ENCODE peak calls at places on chromosome 17, in seven cellular contexts. S is HCT116, A is IMR-90, O is colonic mucosa, W is endodermal cell, F is neuronal stem cell, P is PC-3. Z is an unnamed sample.

GRCh38 chr17:29722411-29723198 is 99.9 kb upstream of the CORO6 start:
- DNase-seq in S (no peak), A (peak), W (no peak), P (no peak), O (peak), F (no peak), Z (no peak)

GRCh38 chr17:37359682-37360188 is 16.1 kb upstream of the C17orf78 start:
- DNase-seq in O (no peak), S (no peak), W (no peak), P (no peak), F (no peak), A (peak), Z (no peak)

GRCh38 chr17:52505601-52506000 is 347.1 kb upstream of the CA10 start:
- DNase-seq in F (no peak), A (no peak), S (no peak), P (no peak), O (no peak), W (no peak), Z (no peak)

GRCh38 chr17:1043601-1044251 is 46.8 kb downstream of the TIMM22 start:
- DNase-seq in O (no peak), A (no peak), P (no peak), W (peak), S (no peak), F (no peak), Z (peak)

GRCh38 chr17:72297326-72298115 is 176.7 kb downstream of the SOX9 start:
- DNase-seq in F (no peak), A (peak), S (peak), P (peak), O (no peak), W (no peak), Z (no peak)

GRCh38 chr17:721540-721937 is 6.9 kb upstream of the VPS53 start:
- DNase-seq in F (no peak), O (no peak), S (no peak), W (no peak), A (no peak), P (no peak), Z (no peak)

GRCh38 chr17:46887717-46888116 is 35.2 kb upstream of the GOSR2 start:
- DNase-seq in F (no peak), O (no peak), W (no peak), A (no peak), P (no peak), S (no peak), Z (no peak)

GRCh38 chr17:12664894-12665262 is 812 bp upstream of the MYOCD start:
- DNase-seq in A (no peak), S (no peak), F (no peak), W (peak), P (no peak), O (no peak), Z (no peak)

GRCh38 chr17:5355416-5356129 is 63.9 kb downstream of the NUP88 start:
- DNase-seq in A (no peak), S (no peak), W (no peak), P (peak), F (no peak), O (no peak), Z (no peak)

GRCh38 chr17:7484964-7485377 is 805 bp downstream of the POLR2A start:
- DNase-seq in W (no peak), P (no peak), S (no peak), O (no peak), F (no peak), A (no peak), Z (no peak)

GRCh38 chr17:21374455-21375161 is 1.5 kb upstream of the KCNJ12 start:
- DNase-seq in O (no peak), F (no peak), S (no peak), W (no peak), A (no peak), P (peak), Z (peak)

GRCh38 chr17:19978206-19978802 is 676 bp upstream of the AKAP10 start:
- DNase-seq in A (no peak), F (no peak), P (no peak), W (peak), O (peak), S (no peak), Z (no peak)

GRCh38 chr17:80279895-80280294 is 19.2 kb downstream of the RNF213 start:
- DNase-seq in W (no peak), F (no peak), O (peak), A (peak), S (no peak), P (no peak), Z (peak)

GRCh38 chr17:1577657-1578428 is 15.3 kb upstream of the PITPNA start:
- DNase-seq in O (no peak), F (no peak), S (no peak), W (peak), A (no peak), P (no peak), Z (no peak)

GRCh38 chr17:64507418-64507766 is 615 bp downstream of the CEP95 start:
- DNase-seq in P (peak), F (peak), A (peak), W (no peak), S (no peak), O (peak), Z (no peak)

GRCh38 chr17:41308918-41309359 is at the start of gene KRTAP16-1:
- DNase-seq in A (no peak), P (no peak), O (no peak), S (no peak), W (no peak), F (no peak), Z (no peak)

GRCh38 chr17:40607641-40608040 is 40.0 kb downstream of the SMARCE1 start:
- DNase-seq in P (no peak), F (no peak), A (no peak), S (no peak), W (no peak), O (no peak), Z (no peak)

GRCh38 chr17:6374761-6375312 is 60.1 kb downstream of the AIPL1 start:
- DNase-seq in S (peak), P (peak), A (peak), F (peak), O (no peak), W (peak), Z (peak)

GRCh38 chr17:70863436-70864248 is 694.3 kb downstream of the KCNJ2 start:
- DNase-seq in P (no peak), S (peak), W (no peak), A (peak), O (no peak), F (no peak), Z (no peak)

GRCh38 chr17:42618442-42619150 is 9.1 kb downstream of the TUBG1 start:
- DNase-seq in P (peak), A (no peak), W (peak), O (peak), F (no peak), S (no peak), Z (no peak)
- H3K9ac ChIP-seq in P (no peak), A (no peak), W (no peak), O (peak), F (no peak), S (no peak), Z (no peak)

DNA sequence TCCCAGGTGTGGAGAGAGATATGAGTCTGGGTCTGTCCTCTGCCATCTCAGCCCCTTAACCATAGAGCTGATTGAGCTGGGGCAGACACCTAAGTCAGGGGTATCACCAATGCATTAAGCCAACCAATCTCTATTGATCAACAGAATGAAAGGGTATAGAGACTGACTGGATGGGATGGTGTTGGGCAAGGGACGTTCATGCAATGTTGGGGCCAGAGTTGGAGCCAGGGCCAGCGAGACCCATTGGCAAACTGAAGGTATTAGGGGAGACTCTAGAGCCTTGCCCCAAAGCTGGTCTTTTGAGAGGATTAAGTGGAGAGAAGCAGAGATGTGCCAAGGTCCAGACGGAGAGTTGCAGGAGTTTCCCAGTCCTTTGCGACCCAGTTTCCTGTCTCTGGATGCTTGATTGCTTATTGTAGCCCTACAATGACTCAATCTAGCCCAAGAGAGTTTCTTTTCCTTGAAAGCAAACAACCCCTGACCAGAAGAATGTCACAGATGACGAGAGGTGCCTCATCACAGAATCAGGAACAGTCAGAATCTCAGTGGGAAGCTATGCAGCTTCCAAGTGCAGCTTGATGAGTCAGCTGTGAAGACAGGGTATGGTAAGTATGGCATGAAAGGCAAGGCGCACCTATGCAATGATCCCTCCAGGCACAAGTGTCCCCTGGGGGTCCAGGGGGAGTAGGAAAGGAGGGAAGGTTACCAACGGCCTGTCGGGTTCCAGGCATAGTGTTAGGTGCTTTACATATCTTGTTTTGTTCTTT is 137.2 kb downstream of the UTP18 start:
- DNase-seq in A (peak), P (peak), O (no peak), W (peak), S (peak), F (no peak), Z (no peak)
- H3K9ac ChIP-seq in A (no peak), P (no peak), O (no peak), W (no peak), S (no peak), F (no peak), Z (no peak)

GRCh38 chr17:17554266-17554665 is 37.2 kb downstream of the PEMT start:
- DNase-seq in A (no peak), S (no peak), W (no peak), O (no peak), P (no peak), F (no peak), Z (peak)

GRCh38 chr17:17555151-17555550 is 36.4 kb downstream of the PEMT start:
- DNase-seq in O (no peak), F (no peak), A (no peak), P (no peak), W (no peak), S (no peak), Z (peak)

GRCh38 chr17:17557796-17558195 is 33.7 kb downstream of the PEMT start:
- DNase-seq in O (no peak), F (no peak), W (no peak), P (no peak), A (no peak), S (no peak), Z (no peak)

GRCh38 chr17:17553217-17554195 is 38.0 kb downstream of the PEMT start:
- DNase-seq in W (no peak), O (no peak), P (no peak), S (no peak), A (no peak), F (no peak), Z (peak)

GRCh38 chr17:17555906-17556305 is 35.6 kb downstream of the PEMT start:
- DNase-seq in S (no peak), W (no peak), F (no peak), A (no peak), P (no peak), O (no peak), Z (no peak)
- H3K9ac ChIP-seq in S (no peak), W (no peak), F (no peak), A (no peak), P (no peak), O (no peak), Z (no peak)

GRCh38 chr17:17781591-17782424 is 55.0 kb downstream of the SREBF1 start:
- DNase-seq in F (peak), A (peak), W (peak), S (no peak), O (peak), P (peak), Z (peak)

GRCh38 chr17:17782425-17783120 is 54.2 kb downstream of the SREBF1 start:
- DNase-seq in S (no peak), F (peak), W (peak), P (peak), O (peak), A (no peak), Z (peak)

GRCh38 chr17:17783121-17783824 is 53.5 kb downstream of the SREBF1 start:
- DNase-seq in F (peak), W (peak), S (no peak), A (no peak), O (peak), P (peak), Z (peak)

GRCh38 chr17:17779015-17779611 is 57.7 kb downstream of the SREBF1 start:
- DNase-seq in A (no peak), F (no peak), W (no peak), S (no peak), O (no peak), P (no peak), Z (peak)

GRCh38 chr17:17780941-17781590 is 55.7 kb downstream of the SREBF1 start:
- DNase-seq in F (peak), O (peak), P (peak), W (peak), A (peak), S (no peak), Z (peak)
- H3K9ac ChIP-seq in F (peak), O (peak), P (no peak), W (peak), A (no peak), S (peak), Z (peak)

GRCh38 chr17:17624776-17625175 is 33.3 kb upstream of the PEMT start:
- DNase-seq in O (no peak), W (no peak), P (no peak), F (no peak), S (no peak), A (no peak), Z (no peak)

GRCh38 chr17:17628388-17629008 is 37.0 kb upstream of the PEMT start:
- DNase-seq in S (no peak), A (no peak), W (no peak), P (no peak), F (no peak), O (peak), Z (no peak)

GRCh38 chr17:17623904-17624303 is 32.4 kb upstream of the PEMT start:
- DNase-seq in F (no peak), W (no peak), S (no peak), O (no peak), P (no peak), A (no peak), Z (no peak)

GRCh38 chr17:17626840-17627239 is 35.3 kb upstream of the PEMT start:
- DNase-seq in P (no peak), A (no peak), F (no peak), S (no peak), W (peak), O (no peak), Z (peak)

GRCh38 chr17:17626151-17626805 is 34.8 kb upstream of the PEMT start:
- DNase-seq in S (no peak), O (no peak), W (peak), P (no peak), A (no peak), F (peak), Z (no peak)
- H3K9ac ChIP-seq in S (no peak), O (no peak), W (no peak), P (no peak), A (no peak), F (no peak), Z (no peak)

DNA sequence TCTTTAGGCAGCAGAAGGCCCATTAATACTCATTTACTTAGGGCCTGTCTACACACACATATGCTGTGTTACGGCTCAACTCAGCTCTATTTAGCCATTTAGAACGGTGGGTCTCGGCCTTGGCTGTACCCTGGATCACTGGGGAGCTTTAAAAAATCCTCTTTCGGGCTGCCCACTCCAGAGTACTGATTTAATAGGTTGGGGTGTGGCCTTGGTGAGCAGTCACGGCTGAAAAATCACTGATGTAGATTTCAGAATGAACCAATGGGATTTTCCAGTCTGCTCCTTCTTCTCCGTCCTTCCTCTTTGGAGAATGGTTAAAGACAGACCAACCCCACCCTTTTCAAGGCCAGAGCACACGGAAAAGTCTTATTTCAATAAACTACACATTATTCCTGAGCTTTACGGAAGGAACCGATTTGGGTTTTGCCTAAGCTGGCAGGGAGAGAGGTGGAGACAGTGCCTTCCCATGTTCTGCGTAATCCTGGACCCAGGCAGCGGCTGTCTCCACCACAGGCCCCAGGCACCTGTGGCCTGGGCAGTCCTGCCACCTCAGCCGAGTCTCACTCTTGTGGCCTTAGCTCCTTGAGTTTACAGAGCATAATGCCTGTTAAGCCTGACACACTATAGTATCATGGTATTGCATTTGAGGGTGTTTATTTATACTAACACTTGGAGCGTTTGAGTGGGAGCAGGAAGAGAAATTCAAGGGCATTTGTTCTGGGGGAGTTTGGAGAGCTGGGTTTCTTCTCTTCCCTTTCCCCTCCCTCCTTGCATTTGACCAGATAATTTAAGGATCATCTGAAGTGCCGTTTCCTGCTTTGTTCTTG is 223.3 kb downstream of the CCDC182 start:
- DNase-seq in W (no peak), A (peak), S (no peak), P (no peak), F (no peak), O (no peak), Z (no peak)
- H3K9ac ChIP-seq in W (no peak), A (no peak), S (no peak), P (no peak), F (no peak), O (no peak), Z (peak)

GRCh38 chr17:57874058-57874419 is 24.2 kb upstream of the MRPS23 start:
- DNase-seq in W (no peak), F (no peak), P (no peak), A (no peak), S (no peak), O (no peak), Z (no peak)

GRCh38 chr17:57874434-57875108 is 24.7 kb upstream of the MRPS23 start:
- DNase-seq in O (peak), S (no peak), F (peak), A (peak), W (peak), P (no peak), Z (peak)

GRCh38 chr17:57876866-57877237 is 27.0 kb upstream of the MRPS23 start:
- DNase-seq in F (no peak), S (no peak), A (no peak), P (no peak), O (no peak), W (peak), Z (no peak)

GRCh38 chr17:57876023-57876865 is 26.4 kb upstream of the MRPS23 start:
- DNase-seq in O (no peak), F (no peak), P (peak), S (no peak), W (peak), A (peak), Z (peak)

GRCh38 chr17:57875109-57876022 is 25.5 kb upstream of the MRPS23 start:
- DNase-seq in S (peak), F (peak), W (peak), O (no peak), P (peak), A (peak), Z (peak)
- H3K9ac ChIP-seq in S (peak), F (no peak), W (peak), O (no peak), P (peak), A (peak), Z (no peak)

GRCh38 chr17:81349397-81350319 is 45.6 kb upstream of the BAHCC1 start:
- DNase-seq in W (peak), A (no peak), F (no peak), S (peak), P (peak), O (no peak), Z (no peak)
- H3K9ac ChIP-seq in W (no peak), A (no peak), F (no peak), S (peak), P (no peak), O (no peak), Z (no peak)

GRCh38 chr17:48576479-48577309 is 1.5 kb downstream of the HOXB4 start:
- DNase-seq in O (no peak), S (no peak), W (peak), A (peak), F (no peak), P (peak), Z (peak)
- H3K9ac ChIP-seq in O (peak), S (peak), W (no peak), A (peak), F (no peak), P (peak), Z (peak)

Z was measured in kidney.